ENCODE peak calls at places on chromosome 2, in ten cellular contexts. A, J, M, V, F, K, S, T, H and X are unnamed samples.

GRCh38 chr2:129798626-129799025 is 180.8 kb upstream of the RAB6C start:
- DNase-seq in A (no peak), J (no peak), M (no peak), V (no peak), F (no peak), K (no peak), S (no peak), T (no peak), H (no peak), X (no peak)

GRCh38 chr2:108917078-108917440 is 72.0 kb downstream of the EDAR start:
- DNase-seq in A (no peak), J (no peak), M (no peak), V (no peak), F (no peak), K (no peak), S (peak; percentile 40), T (no peak), H (no peak), X (no peak)

GRCh38 chr2:11405599-11406491 is 60.1 kb downstream of the E2F6 start:
- DNase-seq in A (no peak), J (no peak), M (no peak), V (no peak), F (no peak), K (no peak), S (no peak), T (no peak), H (no peak), X (no peak)

GRCh38 chr2:86704482-86704971 is 15.6 kb upstream of the RMND5A start:
- DNase-seq in A (peak; percentile 66), J (no peak), M (peak; percentile 75), V (no peak), F (no peak), K (no peak), S (no peak), T (peak; percentile 37), H (peak; percentile 48), X (no peak)

GRCh38 chr2:64987001-64987962 is 1.9 kb upstream of the SLC1A4 start:
- DNase-seq in A (no peak), J (no peak), M (no peak), V (no peak), F (no peak), K (no peak), S (no peak), T (no peak), H (peak; percentile 33), X (peak; percentile 37)

GRCh38 chr2:239036819-239037558 is 189.1 kb downstream of the TWIST2 start:
- DNase-seq in A (no peak), J (no peak), M (no peak), V (no peak), F (no peak), K (no peak), S (peak; percentile 50), T (no peak), H (no peak), X (no peak)

GRCh38 chr2:65345626-65346025 is 86.8 kb downstream of the SPRED2 start:
- DNase-seq in A (no peak), J (no peak), M (no peak), V (no peak), F (no peak), K (no peak), S (no peak), T (no peak), H (no peak), X (no peak)

GRCh38 chr2:38327580-38327979 is 49.5 kb downstream of the ATL2 start:
- DNase-seq in A (no peak), J (no peak), M (no peak), V (no peak), F (no peak), K (no peak), S (no peak), T (no peak), H (no peak), X (no peak)

GRCh38 chr2:226380679-226381078 is 418.9 kb downstream of the IRS1 start:
- DNase-seq in A (no peak), J (no peak), M (no peak), V (no peak), F (no peak), K (no peak), S (no peak), T (no peak), H (no peak), X (no peak)

GRCh38 chr2:173719471-173719870 is 245.7 kb downstream of the SP3 start:
- DNase-seq in A (no peak), J (no peak), M (no peak), V (no peak), F (no peak), K (no peak), S (no peak), T (no peak), H (no peak), X (no peak)

GRCh38 chr2:165185633-165186032 is 18.2 kb downstream of the SCN3A start:
- DNase-seq in A (no peak), J (no peak), M (no peak), V (no peak), F (no peak), K (no peak), S (no peak), T (no peak), H (no peak), X (no peak)

GRCh38 chr2:69185807-69186206 is 172.8 kb downstream of the ANTXR1 start:
- DNase-seq in A (peak; percentile 83), J (no peak), M (no peak), V (no peak), F (no peak), K (no peak), S (no peak), T (no peak), H (peak; percentile 37), X (no peak)

GRCh38 chr2:41038408-41038807 is 586.5 kb upstream of the SLC8A1 start:
- DNase-seq in A (no peak), J (no peak), M (no peak), V (no peak), F (no peak), K (no peak), S (no peak), T (no peak), H (peak; percentile 43), X (no peak)

GRCh38 chr2:12809526-12809925 is 92.8 kb downstream of the TRIB2 start:
- DNase-seq in A (peak; percentile 50), J (no peak), M (no peak), V (no peak), F (no peak), K (no peak), S (no peak), T (no peak), H (no peak), X (no peak)

GRCh38 chr2:186862869-186863709 is 14.1 kb upstream of the ZSWIM2 start:
- DNase-seq in A (no peak), J (no peak), M (peak; percentile 32), V (peak; percentile 32), F (no peak), K (no peak), S (no peak), T (no peak), H (peak; percentile 51), X (peak; percentile 22)

GRCh38 chr2:85997016-85997970 is 108.4 kb downstream of the POLR1A start:
- DNase-seq in A (peak; percentile 78), J (no peak), M (no peak), V (no peak), F (no peak), K (no peak), S (peak; percentile 82), T (peak; percentile 91), H (no peak), X (no peak)

GRCh38 chr2:109545828-109546713 is 67.7 kb downstream of the SEPTIN10 start:
- DNase-seq in A (peak; percentile 31), J (no peak), M (peak; percentile 28), V (peak; percentile 58), F (peak; percentile 48), K (peak; percentile 35), S (peak; percentile 84), T (peak; percentile 40), H (peak; percentile 67), X (peak; percentile 52)

GRCh38 chr2:120564213-120565094 is 171.2 kb upstream of the GLI2 start:
- DNase-seq in A (no peak), J (no peak), M (no peak), V (peak; percentile 15), F (no peak), K (no peak), S (no peak), T (no peak), H (no peak), X (no peak)

GRCh38 chr2:101821828-101822458 is 124.4 kb downstream of the MAP4K4 start:
- DNase-seq in A (no peak), J (no peak), M (no peak), V (no peak), F (no peak), K (no peak), S (no peak), T (no peak), H (no peak), X (no peak)

GRCh38 chr2:204255469-204255868 is 289.8 kb upstream of the PARD3B start:
- DNase-seq in A (no peak), J (no peak), M (no peak), V (no peak), F (no peak), K (no peak), S (no peak), T (no peak), H (peak; percentile 8), X (no peak)

GRCh38 chr2:29726976-29727375 is 194.4 kb downstream of the ALK start:
- DNase-seq in A (no peak), J (no peak), M (no peak), V (peak; percentile 8), F (no peak), K (no peak), S (no peak), T (no peak), H (no peak), X (no peak)

GRCh38 chr2:8558096-8558495 is 123.8 kb upstream of the ID2 start:
- DNase-seq in A (no peak), J (no peak), M (no peak), V (no peak), F (no peak), K (no peak), S (peak; percentile 41), T (no peak), H (no peak), X (no peak)
- H3K27me3 ChIP-seq in A (no peaks in the 10 kb centered on the region), J (no peaks in the 10 kb centered on the region), M (no peaks in the 10 kb centered on the region), V (peaks cover 2% of the 10 kb centered on the region), F (no peaks in the 10 kb centered on the region), K (no peaks in the 10 kb centered on the region), S (no peaks in the 10 kb centered on the region), T (no peaks in the 10 kb centered on the region), H (no peaks in the 10 kb centered on the region), X (no peaks in the 10 kb centered on the region)

GRCh38 chr2:162072976-162073775 is 839 bp downstream of the DPP4 start:
- DNase-seq in A (no peak), J (no peak), M (no peak), V (no peak), F (peak; percentile 7), K (peak; percentile 38), S (peak; percentile 66), T (no peak), H (peak; percentile 41), X (no peak)
- H3K4me3 ChIP-seq in A (peak overlapping the region; percentile 47), J (peak overlapping the region; percentile 75), M (peak overlapping the region; percentile 53), V (peak overlapping the region; percentile 35), F (peak overlapping the region; percentile 57), K (peak overlapping the region; percentile 85), S (peak overlapping the region; percentile 66), T (peak overlapping the region; percentile 43), H (peak overlapping the region; percentile 91), X (peak overlapping the region; percentile 61)

GRCh38 chr2:47566207-47566858 is 163.4 kb downstream of the MSH2 start:
- DNase-seq in A (no peak), J (no peak), M (no peak), V (no peak), F (no peak), K (no peak), S (no peak), T (no peak), H (no peak), X (no peak)
- H3K27me3 ChIP-seq in A (peaks cover 29% of the 10 kb centered on the region), J (no peaks in the 10 kb centered on the region), M (peaks cover 20% of the 10 kb centered on the region), V (peaks cover 15% of the 10 kb centered on the region), F (peaks cover 15% of the 10 kb centered on the region), K (peaks cover 11% of the 10 kb centered on the region), S (peaks cover 39% of the 10 kb centered on the region), T (peaks cover 56% of the 10 kb centered on the region), H (peaks cover 67% of the 10 kb centered on the region), X (peaks cover 2% of the 10 kb centered on the region)

GRCh38 chr2:31568585-31569201 is 12.0 kb downstream of the SRD5A2 start:
- DNase-seq in A (no peak), J (no peak), M (no peak), V (no peak), F (no peak), K (no peak), S (no peak), T (no peak), H (no peak), X (no peak)
- H3K4me3 ChIP-seq in A (no peak overlapping the region), J (no peak overlapping the region), M (no peak overlapping the region), V (no peak overlapping the region), F (no peak overlapping the region), K (no peak overlapping the region), S (no peak overlapping the region), T (no peak overlapping the region), H (no peak overlapping the region), X (no peak overlapping the region)